ENCODE peak calls at places on chromosomes 5 and 9, in ten cellular contexts. J, A, T, B, W, S, Y, K, Q and P are unnamed samples.

GRCh38 chr5:102283111-102283797 is 12.8 kb downstream of the SLCO4C1 start:
- DNase-seq in A (no peak), T (no peak), W (no peak), B (no peak), J (no peak), K (no peak), Y (no peak), S (no peak), Q (no peak), P (no peak)

GRCh38 chr9:91837982-91838731 is 111.9 kb downstream of the ROR2 start:
- DNase-seq in B (no peak), W (peak), K (no peak), Y (no peak), J (peak), S (peak), T (peak), A (peak), Q (peak), P (no peak)

GRCh38 chr9:3181049-3181953 is 337.4 kb upstream of the PUM3 start:
- DNase-seq in W (peak), A (peak), Y (no peak), S (no peak), B (peak), T (peak), J (peak), K (no peak), Q (peak), P (no peak)

GRCh38 chr5:1186351-1187233 is 14.8 kb upstream of the SLC6A19 start:
- DNase-seq in Q (no peak), B (no peak), Y (no peak), A (peak), S (no peak), J (no peak), K (no peak), W (no peak), T (no peak), P (no peak)

GRCh38 chr9:111959468-111959941 is 62.9 kb downstream of the UGCG start:
- DNase-seq in S (no peak), T (peak), J (no peak), B (no peak), K (no peak), A (peak), W (peak), Y (peak), Q (peak), P (peak)

GRCh38 chr9:122263699-122264349 is 816 bp downstream of the RBM18 start:
- DNase-seq in T (peak), W (peak), Q (no peak), S (no peak), Y (peak), K (no peak), A (no peak), J (no peak), B (peak), P (no peak)

GRCh38 chr5:1793301-1793740 is 6.3 kb downstream of the MRPL36 start:
- DNase-seq in A (no peak), Y (no peak), B (peak), Q (no peak), K (no peak), T (peak), S (no peak), J (no peak), W (peak), P (peak)

GRCh38 chr5:20020235-20020634 is 32.2 kb upstream of the CDH18 start:
- DNase-seq in Q (no peak), A (no peak), S (no peak), W (no peak), Y (no peak), K (no peak), T (no peak), J (no peak), B (no peak), P (no peak)

GRCh38 chr5:116454417-116454927 is 120.2 kb downstream of the SEMA6A start:
- DNase-seq in B (peak), J (no peak), S (peak), Y (peak), T (peak), W (peak), K (no peak), Q (no peak), A (peak), P (no peak)

GRCh38 chr5:95955996-95956899 is 5.4 kb downstream of the ELL2 start:
- DNase-seq in W (peak), A (no peak), K (no peak), S (no peak), B (peak), Q (peak), J (no peak), T (no peak), Y (no peak), P (peak)

GRCh38 chr9:107612136-107612535 is 122.6 kb upstream of the KLF4 start:
- DNase-seq in Q (peak), J (no peak), W (peak), B (no peak), T (no peak), Y (no peak), A (peak), S (no peak), K (no peak), P (no peak)

GRCh38 chr5:149500922-149501582 is 50.2 kb downstream of the CSNK1A1 start:
- DNase-seq in B (no peak), S (peak), A (no peak), W (peak), Y (peak), T (peak), Q (no peak), J (no peak), K (no peak), P (no peak)

GRCh38 chr9:114745108-114745848 is 60.6 kb downstream of the TNFSF15 start:
- DNase-seq in W (peak), K (no peak), S (no peak), A (no peak), T (no peak), J (no peak), Y (no peak), B (no peak), Q (no peak), P (peak)

GRCh38 chr9:115640887-115641286 is 512.7 kb upstream of the PAPPA start:
- DNase-seq in T (peak), B (no peak), Q (no peak), S (peak), Y (no peak), K (no peak), W (peak), J (no peak), A (no peak), P (no peak)

GRCh38 chr5:128036961-128037360 is 46.6 kb upstream of the SLC12A2 start:
- DNase-seq in B (no peak), K (no peak), S (no peak), A (no peak), Q (no peak), T (peak), W (peak), Y (no peak), J (no peak), P (no peak)

GRCh38 chr5:36236801-36237200 is 4.9 kb downstream of the NADK2 start:
- DNase-seq in B (no peak), Q (no peak), K (no peak), A (no peak), Y (no peak), S (no peak), W (no peak), J (no peak), T (no peak), P (no peak)

GRCh38 chr9:91991621-91992435 is 41.8 kb upstream of the ROR2 start:
- DNase-seq in J (no peak), Q (no peak), S (peak), Y (peak), W (peak), A (no peak), B (no peak), K (no peak), T (peak), P (no peak)